ENCODE peak calls at places on chromosome 9, in seven cellular contexts. One of them, this sample, is unnamed.

GRCh38 chr9:37972346-37972745 is 68.4 kb upstream of the SLC25A51 start:
- DNase-seq in heart right ventricle: no peak
- DNase-seq in left ventricle myocardium inferior: no peak
- DNase-seq in K562: no peak
- DNase-seq in WERI-Rb-1: no peak
- DNase-seq in HCT116: no peak
- DNase-seq in gastrocnemius medialis: no peak
- DNase-seq in this sample: no peak

GRCh38 chr9:76438841-76439588 is 20.0 kb upstream of the GCNT1 start:
- DNase-seq in heart right ventricle: no peak
- DNase-seq in left ventricle myocardium inferior: no peak
- DNase-seq in K562: no peak
- DNase-seq in WERI-Rb-1: no peak
- DNase-seq in HCT116: no peak
- DNase-seq in gastrocnemius medialis: no peak
- DNase-seq in this sample: no peak

GRCh38 chr9:135340143-135340655 is 139.4 kb upstream of the PPP1R26 start:
- DNase-seq in heart right ventricle: no peak
- DNase-seq in left ventricle myocardium inferior: no peak
- DNase-seq in K562: no peak
- DNase-seq in WERI-Rb-1: no peak
- DNase-seq in HCT116: no peak
- DNase-seq in gastrocnemius medialis: no peak
- DNase-seq in this sample: no peak

GRCh38 chr9:89370593-89370992 is 52.3 kb downstream of the SECISBP2 start:
- DNase-seq in heart right ventricle: no peak
- DNase-seq in left ventricle myocardium inferior: no peak
- DNase-seq in K562: no peak
- DNase-seq in WERI-Rb-1: no peak
- DNase-seq in HCT116: no peak
- DNase-seq in gastrocnemius medialis: no peak
- DNase-seq in this sample: no peak

GRCh38 chr9:121473229-121473628 is 26.4 kb downstream of the GGTA1 start:
- DNase-seq in heart right ventricle: no peak
- DNase-seq in left ventricle myocardium inferior: no peak
- DNase-seq in K562: no peak
- DNase-seq in WERI-Rb-1: no peak
- DNase-seq in HCT116: no peak
- DNase-seq in gastrocnemius medialis: no peak
- DNase-seq in this sample: no peak

GRCh38 chr9:123318961-123319421 is 37.0 kb upstream of the CRB2 start:
- DNase-seq in heart right ventricle: peak
- DNase-seq in left ventricle myocardium inferior: no peak
- DNase-seq in K562: no peak
- DNase-seq in WERI-Rb-1: no peak
- DNase-seq in HCT116: no peak
- DNase-seq in gastrocnemius medialis: no peak
- DNase-seq in this sample: no peak

GRCh38 chr9:134468358-134468757 is 142.1 kb downstream of the RXRA start:
- DNase-seq in heart right ventricle: no peak
- DNase-seq in left ventricle myocardium inferior: no peak
- DNase-seq in K562: no peak
- DNase-seq in WERI-Rb-1: no peak
- DNase-seq in HCT116: no peak
- DNase-seq in gastrocnemius medialis: no peak
- DNase-seq in this sample: no peak

GRCh38 chr9:106962105-106962504 is 99.1 kb downstream of the ZNF462 start:
- DNase-seq in heart right ventricle: no peak
- DNase-seq in left ventricle myocardium inferior: no peak
- DNase-seq in K562: no peak
- DNase-seq in WERI-Rb-1: no peak
- DNase-seq in HCT116: no peak
- DNase-seq in gastrocnemius medialis: no peak
- DNase-seq in this sample: no peak

GRCh38 chr9:12699529-12699928 is 6.3 kb downstream of the TYRP1 start:
- DNase-seq in heart right ventricle: no peak
- DNase-seq in left ventricle myocardium inferior: no peak
- DNase-seq in K562: no peak
- DNase-seq in WERI-Rb-1: no peak
- DNase-seq in HCT116: no peak
- DNase-seq in gastrocnemius medialis: no peak
- DNase-seq in this sample: no peak

GRCh38 chr9:107462691-107463090 is 26.9 kb downstream of the KLF4 start:
- DNase-seq in heart right ventricle: no peak
- DNase-seq in left ventricle myocardium inferior: no peak
- DNase-seq in K562: no peak
- DNase-seq in WERI-Rb-1: no peak
- DNase-seq in HCT116: no peak
- DNase-seq in gastrocnemius medialis: no peak
- DNase-seq in this sample: no peak

GRCh38 chr9:5438301-5439162 is 807 bp upstream of the PLGRKT start:
- DNase-seq in heart right ventricle: no peak
- DNase-seq in left ventricle myocardium inferior: no peak
- DNase-seq in K562: no peak
- DNase-seq in WERI-Rb-1: no peak
- DNase-seq in HCT116: no peak
- DNase-seq in gastrocnemius medialis: no peak
- DNase-seq in this sample: peak

GRCh38 chr9:88302579-88303324 is 85.5 kb upstream of the SPIN1 start:
- DNase-seq in heart right ventricle: no peak
- DNase-seq in left ventricle myocardium inferior: no peak
- DNase-seq in K562: no peak
- DNase-seq in WERI-Rb-1: no peak
- DNase-seq in HCT116: no peak
- DNase-seq in gastrocnemius medialis: no peak
- DNase-seq in this sample: no peak

GRCh38 chr9:88303785-88304495 is 84.3 kb upstream of the SPIN1 start:
- DNase-seq in heart right ventricle: no peak
- DNase-seq in left ventricle myocardium inferior: no peak
- DNase-seq in K562: no peak
- DNase-seq in WERI-Rb-1: no peak
- DNase-seq in HCT116: no peak
- DNase-seq in gastrocnemius medialis: no peak
- DNase-seq in this sample: no peak

GRCh38 chr9:88310310-88310980 is 77.8 kb upstream of the SPIN1 start:
- DNase-seq in heart right ventricle: no peak
- DNase-seq in left ventricle myocardium inferior: no peak
- DNase-seq in K562: peak
- DNase-seq in WERI-Rb-1: no peak
- DNase-seq in HCT116: no peak
- DNase-seq in gastrocnemius medialis: no peak
- DNase-seq in this sample: no peak

GRCh38 chr9:88308831-88309230 is 79.4 kb upstream of the SPIN1 start:
- DNase-seq in heart right ventricle: no peak
- DNase-seq in left ventricle myocardium inferior: no peak
- DNase-seq in K562: no peak
- DNase-seq in WERI-Rb-1: no peak
- DNase-seq in HCT116: no peak
- DNase-seq in gastrocnemius medialis: no peak
- DNase-seq in this sample: no peak

GRCh38 chr9:88307136-88307535 is 81.1 kb upstream of the SPIN1 start:
- DNase-seq in heart right ventricle: peak
- DNase-seq in left ventricle myocardium inferior: peak
- DNase-seq in K562: no peak
- DNase-seq in WERI-Rb-1: no peak
- DNase-seq in HCT116: no peak
- DNase-seq in gastrocnemius medialis: no peak
- DNase-seq in this sample: no peak
- TF ChIP-seq CTCF in heart right ventricle: no peak
- TF ChIP-seq CTCF in left ventricle myocardium inferior: no peak
- TF ChIP-seq CTCF in K562: no peak
- TF ChIP-seq CTCF in WERI-Rb-1: no peak
- TF ChIP-seq CTCF in HCT116: no peak
- TF ChIP-seq CTCF in gastrocnemius medialis: no peak
- TF ChIP-seq CTCF in this sample: no peak

GRCh38 chr9:137277329-137278041 is at the start of gene TOR4A:
- DNase-seq in heart right ventricle: peak
- DNase-seq in left ventricle myocardium inferior: peak
- DNase-seq in K562: peak
- DNase-seq in WERI-Rb-1: peak
- DNase-seq in HCT116: peak
- DNase-seq in gastrocnemius medialis: peak
- DNase-seq in this sample: no peak
- H3K4me3 ChIP-seq in heart right ventricle: peak
- H3K4me3 ChIP-seq in left ventricle myocardium inferior: peak
- H3K4me3 ChIP-seq in K562: peak
- H3K4me3 ChIP-seq in WERI-Rb-1: peak
- H3K4me3 ChIP-seq in HCT116: peak
- H3K4me3 ChIP-seq in gastrocnemius medialis: peak
- H3K4me3 ChIP-seq in this sample: peak

DNA sequence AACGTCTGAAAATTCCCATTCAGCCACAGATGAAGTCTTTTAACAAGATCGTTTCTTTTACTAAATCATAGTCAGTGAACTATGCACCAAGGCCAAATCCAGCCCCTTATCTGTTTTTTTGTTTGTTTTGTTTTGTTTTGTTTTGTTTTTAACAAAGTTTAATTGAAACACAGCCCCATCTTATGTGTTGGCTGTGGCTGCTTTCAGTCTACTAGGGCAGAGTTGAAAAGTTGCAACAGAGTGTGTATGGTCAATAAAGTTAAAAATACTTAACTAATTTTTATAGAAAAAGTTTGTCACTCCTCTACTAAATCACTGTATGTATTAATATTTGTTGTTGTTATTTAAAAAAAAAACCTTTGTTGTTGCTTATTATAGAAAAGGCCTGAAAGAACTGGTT is 137.1 kb downstream of the CAAP1 start:
- DNase-seq in heart right ventricle: no peak
- DNase-seq in left ventricle myocardium inferior: no peak
- DNase-seq in K562: no peak
- DNase-seq in WERI-Rb-1: no peak
- DNase-seq in HCT116: no peak
- DNase-seq in gastrocnemius medialis: no peak
- DNase-seq in this sample: no peak
- TF ChIP-seq CTCF in heart right ventricle: no peak
- TF ChIP-seq CTCF in left ventricle myocardium inferior: no peak
- TF ChIP-seq CTCF in K562: no peak
- TF ChIP-seq CTCF in WERI-Rb-1: no peak
- TF ChIP-seq CTCF in HCT116: no peak
- TF ChIP-seq CTCF in gastrocnemius medialis: no peak
- TF ChIP-seq CTCF in this sample: no peak

GRCh38 chr9:114395196-114395595 is 7.4 kb upstream of the AKNA start:
- DNase-seq in heart right ventricle: no peak
- DNase-seq in left ventricle myocardium inferior: no peak
- DNase-seq in K562: no peak
- DNase-seq in WERI-Rb-1: no peak
- DNase-seq in HCT116: no peak
- DNase-seq in gastrocnemius medialis: no peak
- DNase-seq in this sample: no peak
- H3K4me3 ChIP-seq in heart right ventricle: no peak
- H3K4me3 ChIP-seq in left ventricle myocardium inferior: no peak
- H3K4me3 ChIP-seq in K562: no peak
- H3K4me3 ChIP-seq in WERI-Rb-1: no peak
- H3K4me3 ChIP-seq in HCT116: no peak
- H3K4me3 ChIP-seq in gastrocnemius medialis: no peak
- H3K4me3 ChIP-seq in this sample: no peak

GRCh38 chr9:1018121-1018520 is 32.0 kb upstream of the DMRT2 start:
- DNase-seq in heart right ventricle: no peak
- DNase-seq in left ventricle myocardium inferior: no peak
- DNase-seq in K562: no peak
- DNase-seq in WERI-Rb-1: peak
- DNase-seq in HCT116: peak
- DNase-seq in gastrocnemius medialis: peak
- DNase-seq in this sample: no peak
- TF ChIP-seq CTCF in heart right ventricle: peak
- TF ChIP-seq CTCF in left ventricle myocardium inferior: peak
- TF ChIP-seq CTCF in K562: peak
- TF ChIP-seq CTCF in WERI-Rb-1: peak
- TF ChIP-seq CTCF in HCT116: peak
- TF ChIP-seq CTCF in gastrocnemius medialis: no peak
- TF ChIP-seq CTCF in this sample: peak

GRCh38 chr9:105908069-105908468 is 213.7 kb downstream of the TMEM38B start:
- DNase-seq in heart right ventricle: no peak
- DNase-seq in left ventricle myocardium inferior: no peak
- DNase-seq in K562: no peak
- DNase-seq in WERI-Rb-1: no peak
- DNase-seq in HCT116: no peak
- DNase-seq in gastrocnemius medialis: no peak
- DNase-seq in this sample: no peak

GRCh38 chr9:105912157-105912867 is 218.0 kb downstream of the TMEM38B start:
- DNase-seq in heart right ventricle: no peak
- DNase-seq in left ventricle myocardium inferior: no peak
- DNase-seq in K562: no peak
- DNase-seq in WERI-Rb-1: no peak
- DNase-seq in HCT116: no peak
- DNase-seq in gastrocnemius medialis: no peak
- DNase-seq in this sample: no peak

GRCh38 chr9:105911104-105911911 is 217.0 kb downstream of the TMEM38B start:
- DNase-seq in heart right ventricle: no peak
- DNase-seq in left ventricle myocardium inferior: no peak
- DNase-seq in K562: no peak
- DNase-seq in WERI-Rb-1: no peak
- DNase-seq in HCT116: no peak
- DNase-seq in gastrocnemius medialis: no peak
- DNase-seq in this sample: no peak

DNA sequence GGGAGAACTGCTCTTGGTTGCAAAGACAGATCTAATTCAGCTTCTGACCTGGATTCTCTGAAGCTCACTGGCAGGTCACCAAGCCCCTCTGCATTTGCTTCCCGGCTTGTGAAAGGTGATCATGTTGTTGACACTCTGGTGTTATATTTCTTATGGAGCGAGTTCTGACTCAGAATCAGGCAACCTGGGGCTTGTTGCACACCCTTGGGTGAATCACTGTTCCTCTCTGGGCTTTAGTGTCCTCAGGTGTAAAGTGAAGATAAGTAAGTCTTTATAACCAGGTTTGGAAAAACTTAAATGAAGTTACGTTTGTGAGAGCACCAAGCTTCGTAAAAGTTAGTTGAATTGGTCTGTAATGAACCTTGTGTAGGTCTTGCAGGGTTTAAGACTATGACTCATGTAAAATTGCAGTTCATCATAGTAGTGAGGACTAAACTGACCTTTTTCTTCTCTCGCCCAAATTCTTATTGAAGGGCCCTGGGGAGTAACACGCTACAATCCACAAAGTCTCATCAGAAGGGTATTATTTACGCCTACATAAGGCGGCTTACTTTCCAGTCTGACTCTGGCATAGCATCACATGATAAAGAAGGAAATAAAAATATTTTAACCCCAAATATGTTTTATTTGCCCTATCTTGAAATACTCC is 218.7 kb downstream of the TMEM38B start:
- DNase-seq in heart right ventricle: no peak
- DNase-seq in left ventricle myocardium inferior: no peak
- DNase-seq in K562: no peak
- DNase-seq in WERI-Rb-1: no peak
- DNase-seq in HCT116: peak
- DNase-seq in gastrocnemius medialis: peak
- DNase-seq in this sample: no peak
- H3K4me3 ChIP-seq in heart right ventricle: no peak
- H3K4me3 ChIP-seq in left ventricle myocardium inferior: no peak
- H3K4me3 ChIP-seq in K562: no peak
- H3K4me3 ChIP-seq in WERI-Rb-1: no peak
- H3K4me3 ChIP-seq in HCT116: no peak
- H3K4me3 ChIP-seq in gastrocnemius medialis: no peak
- H3K4me3 ChIP-seq in this sample: no peak